ENCODE peak calls at places on chromosomes 1 and 21, in eight cellular contexts. S is glutamatergic neuron; H is foreskin fibroblast; O is fibroblast of the aortic adventitia; R is fibroblast of mammary gland; N is CD8-positive, alpha-beta T cell; P is left lung; W is transverse colon. T is an unnamed sample.

GRCh38 chr1:39563669-39564068 is 12.9 kb downstream of the PABPC4 start:
- DNase-seq in N (no peak), R (no peak), H (no peak), O (no peak), S (no peak), W (no peak), P (no peak), T (no peak)

GRCh38 chr1:76494807-76495206 is 372.5 kb upstream of the ST6GALNAC5 start:
- DNase-seq in R (peak), H (peak), S (no peak), W (no peak), P (no peak), N (no peak), O (no peak), T (no peak)

GRCh38 chr1:7393141-7393540 is 378.0 kb upstream of the VAMP3 start:
- DNase-seq in P (no peak), S (no peak), W (no peak), O (no peak), H (no peak), R (no peak), N (no peak), T (no peak)

GRCh38 chr1:36408479-36408878 is 10.8 kb upstream of the LSM10 start:
- DNase-seq in P (no peak), S (no peak), N (no peak), W (no peak), H (peak), R (peak), O (peak), T (no peak)

GRCh38 chr1:7679873-7680790 is 91.0 kb upstream of the VAMP3 start:
- DNase-seq in S (peak), P (no peak), R (no peak), W (peak), O (peak), N (peak), H (peak), T (no peak)

GRCh38 chr1:228358039-228358763 is 48.4 kb downstream of the TRIM11 start:
- DNase-seq in P (no peak), N (no peak), H (no peak), S (no peak), O (no peak), R (no peak), W (no peak), T (peak)

GRCh38 chr21:31282095-31282709 is 61.9 kb downstream of the TIAM1 start:
- DNase-seq in O (peak), W (peak), H (peak), S (no peak), N (no peak), P (no peak), R (peak), T (peak)

GRCh38 chr1:65263286-65263685 is 46.1 kb upstream of the DNAJC6 start:
- DNase-seq in H (no peak), R (no peak), O (no peak), W (no peak), S (no peak), N (no peak), P (no peak), T (no peak)

GRCh38 chr1:173708787-173709186 is 6.0 kb upstream of the KLHL20 start:
- DNase-seq in O (no peak), N (no peak), S (no peak), W (no peak), P (no peak), R (no peak), H (no peak), T (no peak)

GRCh38 chr1:180192172-180192571 is 37.5 kb downstream of the QSOX1 start:
- DNase-seq in O (no peak), W (no peak), N (no peak), P (no peak), H (no peak), R (no peak), S (no peak), T (no peak)

GRCh38 chr1:185215911-185216310 is 58.9 kb downstream of the SWT1 start:
- DNase-seq in S (no peak), R (peak), N (no peak), O (no peak), H (peak), W (no peak), P (no peak), T (no peak)

GRCh38 chr1:77652179-77652745 is 30.2 kb downstream of the ZZZ3 start:
- DNase-seq in N (no peak), R (peak), O (peak), P (no peak), W (no peak), S (no peak), H (peak), T (peak)

GRCh38 chr1:118989878-118990378 is 1.8 kb upstream of the TBX15 start:
- DNase-seq in W (no peak), R (peak), N (no peak), H (peak), P (no peak), S (peak), O (no peak), T (no peak)

GRCh38 chr1:180975551-180975950 is 47.1 kb downstream of the STX6 start:
- DNase-seq in H (peak), R (peak), W (no peak), P (no peak), S (no peak), N (no peak), O (no peak), T (no peak)

GRCh38 chr21:35096959-35097358 is 47.9 kb upstream of the RUNX1 start:
- DNase-seq in P (no peak), R (peak), H (no peak), O (no peak), S (no peak), N (no peak), W (no peak), T (no peak)

GRCh38 chr1:192516776-192517297 is 58.7 kb upstream of the RGS1 start:
- DNase-seq in N (peak), P (no peak), O (no peak), S (no peak), R (no peak), H (no peak), W (peak), T (no peak)

GRCh38 chr1:51575406-51576084 is 41.3 kb upstream of the OSBPL9 start:
- DNase-seq in S (no peak), W (no peak), R (peak), P (no peak), H (no peak), N (no peak), O (peak), T (no peak)

GRCh38 chr1:28917757-28918118 is 3.4 kb downstream of the EPB41 start:
- DNase-seq in W (no peak), N (no peak), S (no peak), P (no peak), H (no peak), R (no peak), O (no peak), T (no peak)

GRCh38 chr1:92655197-92655801 is 129.6 kb downstream of the EVI5 start:
- DNase-seq in P (no peak), W (no peak), S (no peak), N (no peak), R (no peak), O (peak), H (no peak), T (no peak)

GRCh38 chr1:200314085-200314750 is 95.6 kb downstream of the ZNF281 start:
- DNase-seq in O (peak), P (no peak), N (no peak), S (no peak), R (peak), H (peak), W (no peak), T (peak)

GRCh38 chr1:206969090-206969489 is 1.2 kb downstream of the FCAMR start:
- DNase-seq in R (no peak), N (no peak), O (no peak), P (no peak), S (no peak), W (peak), H (no peak), T (no peak)

GRCh38 chr1:236117710-236118109 is 24.6 kb upstream of the GPR137B start:
- DNase-seq in H (no peak), R (no peak), S (no peak), P (no peak), W (no peak), N (no peak), O (no peak), T (no peak)

GRCh38 chr1:8020032-8020431 is 6.1 kb downstream of the ERRFI1 start:
- DNase-seq in R (peak), N (no peak), W (no peak), H (no peak), S (no peak), O (peak), P (no peak), T (no peak)

GRCh38 chr1:67485046-67485811 is 55.0 kb upstream of the SERBP1 start:
- DNase-seq in N (no peak), W (no peak), O (no peak), R (no peak), P (no peak), H (no peak), S (no peak), T (peak)

GRCh38 chr1:30328401-30329262 is 394.8 kb downstream of the MATN1 start:
- DNase-seq in H (no peak), R (no peak), P (no peak), W (no peak), N (no peak), O (no peak), S (no peak), T (no peak)

GRCh38 chr1:1040004-1040991 is 20.4 kb downstream of the AGRN start:
- DNase-seq in O (peak), W (peak), R (peak), S (peak), P (peak), N (peak), H (peak), T (peak)

DNA sequence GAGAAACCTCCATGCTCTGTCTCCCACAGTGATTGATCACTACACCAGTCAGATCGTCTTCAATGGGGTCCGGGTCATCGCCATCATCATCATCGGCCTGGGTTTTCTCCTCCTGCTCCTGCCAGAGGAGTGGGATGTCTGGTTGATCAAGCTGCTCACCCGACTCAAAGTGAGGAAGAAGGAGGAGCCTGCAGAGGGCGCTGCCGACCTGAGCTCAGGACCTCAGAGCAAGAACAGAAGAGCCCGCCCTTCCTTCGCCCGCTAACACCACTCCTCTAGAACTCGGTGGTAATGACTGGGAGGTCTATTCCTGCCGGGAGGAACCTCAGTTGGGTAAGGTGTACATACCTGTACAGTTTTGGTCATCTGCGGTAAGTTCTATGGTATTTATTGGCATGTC is 50.3 kb upstream of the COA6 start:
- DNase-seq in S (peak), W (peak), R (peak), O (peak), H (no peak), P (no peak), N (no peak), T (no peak)
- TF ChIP-seq CTCF in S (peak), W (no peak), R (peak), O (peak), H (no peak), P (no peak), N (peak), T (peak)

DNA sequence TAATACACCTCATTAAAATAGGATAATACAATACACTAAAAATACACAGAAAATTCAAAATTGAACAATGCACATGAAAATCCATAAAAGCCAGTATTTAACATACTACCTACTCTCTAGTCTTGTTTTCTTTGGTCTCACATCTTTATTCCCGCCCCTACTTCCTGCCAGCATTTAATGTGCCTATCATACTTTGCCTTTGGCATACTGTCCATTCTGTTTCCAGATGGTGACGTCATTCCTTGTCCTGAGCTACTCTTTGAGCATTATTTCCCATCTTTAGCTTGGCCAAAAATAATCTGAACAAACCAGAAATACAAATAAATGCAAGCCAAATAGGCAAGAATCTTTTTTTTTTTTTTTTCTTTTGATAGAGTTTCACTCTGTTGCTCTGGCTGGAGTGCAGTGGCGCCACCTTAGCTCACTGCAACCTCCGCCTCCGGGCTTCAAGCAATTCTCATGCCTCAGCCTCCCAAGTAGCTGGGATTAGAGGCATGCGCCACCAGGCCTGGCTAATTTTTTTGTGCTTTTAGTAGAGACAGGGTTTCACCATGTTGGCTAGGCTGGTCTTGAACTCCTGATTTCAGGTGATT is 4.4 kb downstream of the HFM1 start:
- DNase-seq in R (peak), H (no peak), N (no peak), O (peak), P (no peak), W (no peak), S (no peak), T (no peak)
- TF ChIP-seq CTCF in R (no peak), H (no peak), N (no peak), O (no peak), P (no peak), W (no peak), S (no peak), T (no peak)

DNA sequence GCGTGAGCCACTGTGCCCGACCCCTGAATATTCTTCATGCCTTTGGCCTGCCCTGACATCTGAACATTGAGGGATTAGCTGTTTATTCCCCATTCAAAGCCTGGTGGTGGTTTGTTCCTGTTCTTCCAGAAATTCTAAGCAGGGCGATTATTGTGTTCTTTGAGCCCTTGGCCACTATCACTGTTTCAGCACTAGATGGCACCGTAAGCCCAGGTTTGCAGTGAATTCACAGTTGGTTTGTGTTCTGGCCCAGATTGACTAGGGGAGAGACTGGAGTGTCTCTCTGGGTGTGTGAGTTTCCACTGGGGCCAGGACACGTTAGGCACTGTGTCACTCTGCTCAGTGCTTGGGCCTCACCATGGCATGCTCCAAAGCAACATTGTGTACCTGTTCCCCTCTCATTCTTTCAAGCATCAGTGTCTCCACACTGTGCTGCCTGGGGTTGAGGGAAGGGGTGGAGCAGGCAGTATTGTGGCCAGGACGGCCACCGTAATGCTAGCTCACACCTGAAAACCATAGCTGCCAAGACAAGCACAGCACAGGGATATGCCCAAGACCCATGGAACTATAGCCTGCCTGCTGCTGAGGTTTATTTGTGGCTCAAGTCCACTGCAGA is 52.7 kb downstream of the PKN2 start:
- DNase-seq in N (no peak), H (peak), S (peak), R (peak), W (no peak), O (peak), P (no peak), T (peak)
- TF ChIP-seq CTCF in N (no peak), H (peak), S (no peak), R (peak), W (peak), O (peak), P (peak), T (peak)

GRCh38 chr21:32843561-32843960 is 72.0 kb upstream of the PAXBP1 start:
- DNase-seq in N (no peak), P (no peak), O (no peak), W (no peak), S (no peak), R (no peak), H (no peak), T (no peak)

GRCh38 chr21:32844076-32844475 is 72.5 kb upstream of the PAXBP1 start:
- DNase-seq in R (peak), S (no peak), H (no peak), W (no peak), O (no peak), N (no peak), P (no peak), T (no peak)

DNA sequence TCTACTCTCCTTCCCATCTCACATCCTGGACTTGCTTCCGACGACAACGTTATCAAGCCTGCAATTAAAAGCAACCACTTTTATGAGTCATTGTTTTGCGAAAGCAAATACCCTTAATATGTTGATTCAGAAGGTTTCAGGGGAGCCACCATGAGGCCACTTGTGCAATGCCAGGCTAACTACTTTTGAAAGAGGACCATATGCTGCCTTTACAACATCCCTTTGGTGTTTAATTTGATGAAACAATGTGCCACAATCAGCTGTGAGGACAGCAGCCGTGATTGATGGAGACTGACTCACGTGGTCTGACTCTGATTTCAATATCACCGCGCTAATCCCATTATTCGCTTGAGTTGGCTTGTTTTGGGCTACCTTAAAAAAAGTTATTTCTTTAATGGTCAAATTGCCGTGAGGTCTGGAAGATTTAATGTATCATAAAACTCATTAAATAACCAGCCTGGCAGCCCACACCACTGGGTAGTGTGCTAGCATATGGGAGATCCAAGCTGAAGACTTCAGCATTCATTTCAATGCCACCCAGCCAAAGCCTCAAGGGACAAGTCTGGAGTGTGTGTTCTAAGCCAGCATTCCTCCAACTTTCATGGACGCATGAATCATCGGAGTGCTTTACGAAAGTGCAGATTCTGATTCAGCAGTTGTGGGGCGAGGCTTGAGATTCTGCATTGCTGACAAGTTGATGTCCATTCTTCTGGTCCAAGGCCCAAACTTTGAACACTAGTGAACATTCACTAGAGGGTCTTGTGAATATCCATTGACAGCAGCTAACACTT is 73.3 kb upstream of the PAXBP1 start:
- DNase-seq in O (peak), N (no peak), R (peak), W (no peak), P (no peak), S (no peak), H (peak), T (peak)
- TF ChIP-seq CTCF in O (peak), N (no peak), R (peak), W (no peak), P (no peak), S (no peak), H (no peak), T (peak)

GRCh38 chr1:155253208-155253607 is 2.1 kb downstream of the ENTREP3 start:
- DNase-seq in P (no peak), H (no peak), W (no peak), O (no peak), R (no peak), N (no peak), S (no peak), T (no peak)
- TF ChIP-seq CTCF in P (no peak), H (no peak), W (no peak), O (no peak), R (peak), N (no peak), S (no peak), T (no peak)